ENCODE peak calls at places on chromosome 2, in four cellular contexts. X is IMR-90, I is aorta, C is lower lobe of right lung. Z is an unnamed sample.

GRCh38 chr2:19863303-19864041 is 38.3 kb downstream of the TTC32 start:
- DNase-seq in X (peak; percentile 45), I (peak; percentile 79), C (peak; percentile 82), Z (peak; percentile 66)

GRCh38 chr2:121427187-121427689 is 103.4 kb upstream of the RNU4ATAC start:
- DNase-seq in X (no peak), I (no peak), C (no peak), Z (no peak)

GRCh38 chr2:134818321-134818720 is 20.1 kb upstream of the ACMSD start:
- DNase-seq in I (no peak), X (peak; percentile 36), C (no peak), Z (no peak)

GRCh38 chr2:8676191-8676914 is 5.5 kb upstream of the ID2 start:
- DNase-seq in C (peak; percentile 85), X (peak; percentile 78), I (peak; percentile 94), Z (peak; percentile 84)

GRCh38 chr2:71067567-71068217 is 756 bp upstream of the NAGK start:
- DNase-seq in X (no peak), C (no peak), I (no peak), Z (peak; percentile 29)

GRCh38 chr2:8602809-8603208 is 79.0 kb upstream of the ID2 start:
- DNase-seq in I (no peak), X (no peak), C (peak; percentile 36), Z (no peak)

GRCh38 chr2:33859191-33859590 is 260.1 kb upstream of the FAM98A start:
- DNase-seq in I (no peak), C (no peak), X (no peak), Z (no peak)

GRCh38 chr2:157468931-157469708 is 25.2 kb upstream of the CYTIP start:
- DNase-seq in X (peak; percentile 71), I (no peak), C (no peak), Z (no peak)

GRCh38 chr2:54524236-54524991 is 68.3 kb downstream of the SPTBN1 start:
- DNase-seq in C (no peak), I (no peak), X (peak; percentile 83), Z (peak; percentile 13)

GRCh38 chr2:239294571-239295054 is 106.2 kb downstream of the HDAC4 start:
- DNase-seq in X (no peak), C (no peak), I (peak; percentile 30), Z (no peak)
- H3K27ac ChIP-seq in X (no peak overlapping the region), C (no peak overlapping the region), I (no peak overlapping the region), Z (no peak overlapping the region)

GRCh38 chr2:173373286-173373685 is 18.6 kb downstream of the CDCA7 start:
- DNase-seq in X (peak; percentile 13), C (no peak), I (no peak), Z (no peak)
- H3K36me3 ChIP-seq in X (no peaks in the 10 kb centered on the region), C (no peaks in the 10 kb centered on the region), I (no peaks in the 10 kb centered on the region), Z (no peaks in the 10 kb centered on the region)

DNA sequence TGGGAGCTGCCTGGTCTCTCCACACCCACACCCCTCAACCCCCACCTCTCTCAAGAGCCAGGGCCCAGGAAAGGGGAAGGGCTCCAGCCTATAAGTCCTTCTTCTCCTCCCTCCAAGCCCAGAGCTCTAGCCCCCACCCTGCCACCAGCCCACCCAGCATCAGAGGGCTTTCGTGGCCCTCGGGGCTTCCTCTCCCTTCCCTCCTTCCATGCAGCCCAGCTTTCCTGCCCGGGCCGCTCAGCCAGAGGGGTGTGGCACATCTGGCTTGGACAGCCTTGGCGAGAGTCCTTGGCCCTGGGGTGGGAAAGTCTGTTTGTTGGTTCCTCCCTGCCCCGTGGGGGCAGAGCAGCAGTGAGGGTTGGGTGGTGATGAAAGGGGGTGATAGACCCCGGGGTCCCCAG is 7.1 kb downstream of the TNS1 start:
- DNase-seq in I (peak; percentile 78), X (no peak), C (no peak), Z (peak; percentile 65)
- H3K27ac ChIP-seq in I (peak overlapping the region; percentile 24), X (peak overlapping the region; percentile 81), C (no peak overlapping the region), Z (peak overlapping the region; percentile 91)

GRCh38 chr2:196489366-196489765 is 150.1 kb upstream of the CCDC150 start:
- DNase-seq in X (no peak), C (no peak), I (no peak), Z (no peak)

GRCh38 chr2:196482119-196483065 is 157.1 kb upstream of the CCDC150 start:
- DNase-seq in I (no peak), C (no peak), X (peak; percentile 55), Z (no peak)

GRCh38 chr2:196492946-196493345 is 146.6 kb upstream of the CCDC150 start:
- DNase-seq in C (no peak), I (no peak), X (no peak), Z (no peak)

GRCh38 chr2:196486145-196486544 is 153.4 kb upstream of the CCDC150 start:
- DNase-seq in X (no peak), I (no peak), C (no peak), Z (no peak)

DNA sequence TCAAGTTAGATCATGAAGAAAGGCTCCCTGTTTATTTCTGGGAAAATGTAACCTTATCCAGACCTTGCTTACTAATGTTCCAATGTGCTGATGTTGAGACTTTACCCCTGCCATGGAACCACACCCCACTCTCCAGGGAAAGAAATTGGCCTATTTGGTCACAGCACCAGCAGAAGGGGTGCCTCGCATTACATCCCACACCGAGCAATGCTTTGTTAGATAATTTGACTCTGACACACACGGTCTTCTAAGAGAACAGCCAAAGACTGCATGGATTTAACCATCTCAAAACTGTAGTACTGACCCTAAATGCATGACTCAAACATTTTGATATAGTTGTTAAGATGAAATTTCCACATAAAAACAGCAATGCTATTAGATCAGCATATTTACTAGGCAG is 152.1 kb upstream of the CCDC150 start:
- DNase-seq in X (no peak), C (no peak), I (no peak), Z (no peak)
- H3K36me3 ChIP-seq in X (no peaks in the 10 kb centered on the region), C (no peaks in the 10 kb centered on the region), I (no peaks in the 10 kb centered on the region), Z (no peaks in the 10 kb centered on the region)

DNA sequence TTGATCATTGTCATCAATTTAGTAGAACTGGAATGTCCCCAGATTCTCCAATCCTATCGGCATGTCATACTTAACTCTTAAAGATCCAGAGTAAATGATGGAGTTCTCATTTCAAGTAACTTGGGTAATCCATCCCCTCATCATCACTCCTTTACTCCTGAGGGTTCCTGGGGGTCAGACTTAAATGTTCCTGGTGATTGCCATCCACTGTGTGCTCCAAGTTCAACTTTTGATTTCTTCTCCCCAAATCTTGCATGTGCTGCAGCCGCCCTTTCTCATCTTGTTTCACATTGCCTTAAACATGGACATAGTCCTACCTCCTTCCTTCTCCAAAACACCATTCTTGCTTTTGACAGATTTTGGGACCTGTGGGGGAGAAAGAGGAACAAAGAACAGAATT is 43.2 kb downstream of the HNMT start:
- DNase-seq in X (no peak), I (no peak), C (no peak), Z (no peak)
- H3K27ac ChIP-seq in X (no peak overlapping the region), I (no peak overlapping the region), C (no peak overlapping the region), Z (no peak overlapping the region)

GRCh38 chr2:127259355-127259754 is 34.6 kb downstream of the ERCC3 start:
- DNase-seq in X (no peak), I (no peak), C (no peak), Z (no peak)
- H3K36me3 ChIP-seq in X (peaks cover 40% of the 10 kb centered on the region), I (peaks cover 7% of the 10 kb centered on the region), C (peaks cover 76% of the 10 kb centered on the region), Z (peaks cover 9% of the 10 kb centered on the region)

GRCh38 chr2:41294331-41294730 is 753.5 kb upstream of the PKDCC start:
- DNase-seq in C (no peak), I (no peak), X (peak; percentile 7), Z (no peak)
- H3K27ac ChIP-seq in C (no peak overlapping the region), I (no peak overlapping the region), X (no peak overlapping the region), Z (no peak overlapping the region)

GRCh38 chr2:37659723-37660122 is 11.7 kb downstream of the CDC42EP3 start:
- DNase-seq in I (no peak), C (no peak), X (no peak), Z (no peak)
- H3K36me3 ChIP-seq in I (no peaks in the 10 kb centered on the region), C (peaks cover 15% of the 10 kb centered on the region), X (peaks cover 56% of the 10 kb centered on the region), Z (no peaks in the 10 kb centered on the region)

DNA sequence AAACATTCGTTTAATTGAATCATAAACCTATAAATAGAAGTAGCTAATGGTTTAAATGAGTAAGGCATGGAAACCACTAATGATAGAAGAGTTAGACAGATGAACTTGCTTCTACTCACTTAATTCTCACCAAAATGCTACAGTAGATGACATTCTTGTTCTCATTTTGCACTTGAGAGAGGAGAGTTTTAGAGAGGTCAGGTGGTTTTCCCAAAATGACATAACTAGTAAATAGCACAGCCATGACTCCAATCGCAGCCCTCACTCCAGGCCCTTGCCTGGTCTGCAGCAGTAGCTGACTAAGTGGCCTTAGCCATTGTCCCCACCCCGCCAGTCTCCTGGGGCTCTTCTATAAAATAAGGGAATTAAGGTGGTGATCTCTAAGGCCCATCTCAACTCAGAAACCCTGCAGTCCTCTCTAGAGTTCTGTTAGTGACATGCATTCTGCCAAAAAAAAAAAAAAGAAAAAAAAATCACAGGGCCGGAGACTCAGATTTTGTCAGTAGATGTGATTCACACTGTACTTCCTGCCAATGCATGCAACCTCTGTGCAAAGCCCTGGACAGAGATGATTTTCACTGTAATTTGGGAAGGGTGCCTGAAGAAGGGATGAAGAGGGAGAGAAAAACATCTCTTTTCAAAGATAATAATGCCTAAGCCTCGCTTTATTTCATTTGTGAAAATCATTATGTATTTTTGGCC is 221.8 kb downstream of the ANAPC1 start:
- DNase-seq in X (peak; percentile 68), C (no peak), I (no peak), Z (no peak)
- H3K27ac ChIP-seq in X (peak overlapping the region; percentile 8), C (no peak overlapping the region), I (no peak overlapping the region), Z (no peak overlapping the region)

GRCh38 chr2:98563394-98563793 is 44.9 kb downstream of the COA5 start:
- DNase-seq in I (no peak), C (no peak), X (no peak), Z (no peak)

GRCh38 chr2:98564541-98565164 is 43.7 kb downstream of the COA5 start:
- DNase-seq in I (no peak), X (no peak), C (no peak), Z (no peak)

GRCh38 chr2:98568161-98568956 is 40.0 kb downstream of the COA5 start:
- DNase-seq in I (no peak), X (peak; percentile 63), C (no peak), Z (no peak)

GRCh38 chr2:98565286-98565860 is 42.9 kb downstream of the COA5 start:
- DNase-seq in X (no peak), C (no peak), I (no peak), Z (no peak)

GRCh38 chr2:98565941-98566340 is 42.4 kb downstream of the COA5 start:
- DNase-seq in C (no peak), I (no peak), X (no peak), Z (no peak)
- H3K36me3 ChIP-seq in C (peaks cover 78% of the 10 kb centered on the region), I (peaks cover 4% of the 10 kb centered on the region), X (peaks cover 30% of the 10 kb centered on the region), Z (no peaks in the 10 kb centered on the region)